ENCODE peak calls at places on chromosomes 4 and X, in seven cellular contexts. One of them, this sample, is unnamed.

GRCh38 chr4:8695237-8696219 is 103.0 kb downstream of the CPZ start:
- DNase-seq in SJSA1: no peak
- DNase-seq in GM23338: no peak
- DNase-seq in fibroblast of lung: no peak
- DNase-seq in lung: no peak
- DNase-seq in kidney: no peak
- DNase-seq in uterus: peak
- DNase-seq in this sample: no peak

GRCh38 chrX:10393899-10394298 is 226.5 kb downstream of the MID1 start:
- DNase-seq in SJSA1: peak
- DNase-seq in fibroblast of lung: no peak
- DNase-seq in kidney: no peak
- DNase-seq in GM23338: no peak
- DNase-seq in lung: no peak
- DNase-seq in uterus: no peak
- DNase-seq in this sample: no peak

GRCh38 chr4:88630756-88631155 is 38.5 kb downstream of the HERC3 start:
- DNase-seq in lung: no peak
- DNase-seq in SJSA1: no peak
- DNase-seq in uterus: no peak
- DNase-seq in fibroblast of lung: peak
- DNase-seq in kidney: no peak
- DNase-seq in GM23338: no peak
- DNase-seq in this sample: no peak

GRCh38 chr4:113869743-113870375 is 108.3 kb upstream of the CAMK2D start:
- DNase-seq in fibroblast of lung: peak
- DNase-seq in kidney: no peak
- DNase-seq in lung: no peak
- DNase-seq in uterus: no peak
- DNase-seq in SJSA1: peak
- DNase-seq in GM23338: no peak
- DNase-seq in this sample: no peak

GRCh38 chr4:77349796-77350195 is 192.8 kb downstream of the CCNG2 start:
- DNase-seq in fibroblast of lung: peak
- DNase-seq in kidney: no peak
- DNase-seq in SJSA1: no peak
- DNase-seq in lung: no peak
- DNase-seq in GM23338: no peak
- DNase-seq in uterus: no peak
- DNase-seq in this sample: no peak

GRCh38 chr4:26131711-26132110 is 189.1 kb upstream of the RBPJ start:
- DNase-seq in uterus: no peak
- DNase-seq in fibroblast of lung: no peak
- DNase-seq in SJSA1: no peak
- DNase-seq in lung: no peak
- DNase-seq in GM23338: no peak
- DNase-seq in kidney: no peak
- DNase-seq in this sample: no peak

GRCh38 chr4:1249148-1249730 is 309 bp upstream of the CTBP1 start:
- DNase-seq in fibroblast of lung: peak
- DNase-seq in SJSA1: peak
- DNase-seq in kidney: peak
- DNase-seq in lung: peak
- DNase-seq in GM23338: peak
- DNase-seq in uterus: peak
- DNase-seq in this sample: peak

GRCh38 chr4:110188113-110188512 is 10.3 kb downstream of the ELOVL6 start:
- DNase-seq in GM23338: no peak
- DNase-seq in fibroblast of lung: no peak
- DNase-seq in SJSA1: no peak
- DNase-seq in kidney: no peak
- DNase-seq in uterus: no peak
- DNase-seq in lung: no peak
- DNase-seq in this sample: no peak

GRCh38 chr4:123235431-123235830 is 161.2 kb upstream of the SPRY1 start:
- DNase-seq in kidney: no peak
- DNase-seq in uterus: no peak
- DNase-seq in SJSA1: peak
- DNase-seq in lung: no peak
- DNase-seq in fibroblast of lung: peak
- DNase-seq in GM23338: no peak
- DNase-seq in this sample: no peak

GRCh38 chr4:108971473-108971872 is 208.6 kb upstream of the ETNPPL start:
- DNase-seq in lung: no peak
- DNase-seq in kidney: no peak
- DNase-seq in SJSA1: no peak
- DNase-seq in GM23338: no peak
- DNase-seq in uterus: no peak
- DNase-seq in fibroblast of lung: no peak
- DNase-seq in this sample: no peak

GRCh38 chr4:83219344-83219990 is 65.1 kb downstream of the COQ2 start:
- DNase-seq in uterus: peak
- DNase-seq in SJSA1: peak
- DNase-seq in fibroblast of lung: peak
- DNase-seq in GM23338: no peak
- DNase-seq in kidney: peak
- DNase-seq in lung: no peak
- DNase-seq in this sample: no peak

GRCh38 chr4:122739174-122739573 is 6.7 kb downstream of the BBS12 start:
- DNase-seq in kidney: no peak
- DNase-seq in GM23338: no peak
- DNase-seq in fibroblast of lung: peak
- DNase-seq in uterus: no peak
- DNase-seq in lung: no peak
- DNase-seq in SJSA1: peak
- DNase-seq in this sample: no peak

GRCh38 chrX:41314204-41314603 is 19.8 kb upstream of the DDX3X start:
- DNase-seq in kidney: no peak
- DNase-seq in fibroblast of lung: no peak
- DNase-seq in uterus: no peak
- DNase-seq in lung: no peak
- DNase-seq in SJSA1: no peak
- DNase-seq in GM23338: no peak
- DNase-seq in this sample: no peak

GRCh38 chr4:176137626-176138025 is 57.8 kb downstream of the SPATA4 start:
- DNase-seq in kidney: no peak
- DNase-seq in fibroblast of lung: peak
- DNase-seq in uterus: no peak
- DNase-seq in SJSA1: no peak
- DNase-seq in lung: no peak
- DNase-seq in GM23338: no peak
- DNase-seq in this sample: no peak

GRCh38 chr4:14379148-14379547 is 623.1 kb upstream of the CPEB2 start:
- DNase-seq in uterus: no peak
- DNase-seq in lung: no peak
- DNase-seq in SJSA1: no peak
- DNase-seq in kidney: no peak
- DNase-seq in GM23338: no peak
- DNase-seq in fibroblast of lung: peak
- DNase-seq in this sample: no peak

GRCh38 chrX:75963774-75964173 is 178.7 kb upstream of the MAGEE2 start:
- DNase-seq in fibroblast of lung: no peak
- DNase-seq in GM23338: no peak
- DNase-seq in lung: no peak
- DNase-seq in SJSA1: no peak
- DNase-seq in uterus: no peak
- DNase-seq in kidney: no peak
- DNase-seq in this sample: no peak

GRCh38 chrX:74452199-74452481 is 30.8 kb downstream of the SLC16A2 start:
- DNase-seq in lung: no peak
- DNase-seq in GM23338: no peak
- DNase-seq in SJSA1: no peak
- DNase-seq in kidney: no peak
- DNase-seq in fibroblast of lung: no peak
- DNase-seq in uterus: no peak
- DNase-seq in this sample: no peak

GRCh38 chr4:183469327-183469726 is 24.9 kb downstream of the CDKN2AIP start:
- DNase-seq in lung: no peak
- DNase-seq in SJSA1: no peak
- DNase-seq in kidney: no peak
- DNase-seq in fibroblast of lung: no peak
- DNase-seq in uterus: no peak
- DNase-seq in GM23338: no peak
- DNase-seq in this sample: no peak
- H3K27ac ChIP-seq in lung: no peak
- H3K27ac ChIP-seq in SJSA1: no peak
- H3K27ac ChIP-seq in kidney: no peak
- H3K27ac ChIP-seq in fibroblast of lung: no peak
- H3K27ac ChIP-seq in uterus: no peak
- H3K27ac ChIP-seq in GM23338: no peak
- H3K27ac ChIP-seq in this sample: no peak

GRCh38 chr4:152161676-152162330 is 374.1 kb downstream of the FBXW7 start:
- DNase-seq in fibroblast of lung: peak
- DNase-seq in uterus: no peak
- DNase-seq in SJSA1: no peak
- DNase-seq in GM23338: no peak
- DNase-seq in kidney: no peak
- DNase-seq in lung: no peak
- DNase-seq in this sample: no peak
- H3K27ac ChIP-seq in fibroblast of lung: no peak
- H3K27ac ChIP-seq in uterus: no peak
- H3K27ac ChIP-seq in SJSA1: no peak
- H3K27ac ChIP-seq in GM23338: no peak
- H3K27ac ChIP-seq in kidney: no peak
- H3K27ac ChIP-seq in lung: no peak
- H3K27ac ChIP-seq in this sample: no peak

DNA sequence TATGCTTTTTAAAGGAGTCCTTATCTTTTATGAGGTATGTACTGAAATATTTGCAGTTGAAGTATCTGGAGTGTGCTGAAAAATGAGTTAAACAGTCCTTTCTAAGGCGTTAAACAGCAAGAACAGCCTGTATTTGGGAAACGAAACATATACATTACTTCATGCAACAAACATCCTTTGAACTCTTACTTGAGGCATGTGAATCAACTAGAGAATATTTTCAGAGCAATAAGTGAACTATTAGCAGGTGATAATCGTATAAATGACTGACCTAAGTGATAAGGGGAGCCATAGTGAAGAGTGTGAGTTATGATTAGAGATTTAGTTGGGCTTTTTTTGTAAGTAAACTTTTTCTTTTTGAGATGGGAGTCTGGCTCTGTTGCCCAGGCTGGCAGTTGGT is 45.9 kb upstream of the RHOH start:
- DNase-seq in kidney: no peak
- DNase-seq in GM23338: no peak
- DNase-seq in fibroblast of lung: peak
- DNase-seq in SJSA1: no peak
- DNase-seq in lung: no peak
- DNase-seq in uterus: no peak
- DNase-seq in this sample: no peak
- H3K27ac ChIP-seq in kidney: no peak
- H3K27ac ChIP-seq in GM23338: no peak
- H3K27ac ChIP-seq in fibroblast of lung: no peak
- H3K27ac ChIP-seq in SJSA1: no peak
- H3K27ac ChIP-seq in lung: no peak
- H3K27ac ChIP-seq in uterus: no peak
- H3K27ac ChIP-seq in this sample: no peak

GRCh38 chr4:154584259-154584658 is 6.3 kb downstream of the FGA start:
- DNase-seq in kidney: no peak
- DNase-seq in uterus: no peak
- DNase-seq in SJSA1: no peak
- DNase-seq in GM23338: no peak
- DNase-seq in lung: no peak
- DNase-seq in fibroblast of lung: no peak
- DNase-seq in this sample: no peak
- H3K27ac ChIP-seq in kidney: no peak
- H3K27ac ChIP-seq in uterus: no peak
- H3K27ac ChIP-seq in SJSA1: no peak
- H3K27ac ChIP-seq in GM23338: no peak
- H3K27ac ChIP-seq in lung: no peak
- H3K27ac ChIP-seq in fibroblast of lung: no peak
- H3K27ac ChIP-seq in this sample: peak

DNA sequence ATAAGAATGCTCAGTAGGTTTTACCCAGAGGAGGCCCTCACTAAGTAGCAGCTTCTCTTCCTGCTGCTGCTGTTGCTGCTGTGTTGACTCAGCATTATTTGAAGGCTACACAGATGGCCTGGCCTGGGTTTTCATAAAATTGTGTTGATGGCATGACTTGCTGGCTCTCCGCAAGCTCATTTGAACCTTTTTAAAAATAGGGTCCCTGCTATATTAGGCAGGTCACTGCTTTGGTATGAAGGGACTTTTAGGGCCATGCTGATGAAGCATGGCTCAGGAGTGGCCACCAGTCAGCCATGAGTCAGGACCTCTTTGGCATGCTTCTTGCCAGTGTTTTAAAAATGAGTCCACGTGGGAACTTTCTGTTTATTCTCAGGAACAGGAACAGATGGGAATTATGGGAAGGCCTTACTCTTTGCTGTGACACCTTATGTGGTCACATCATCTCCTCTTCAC is 128.7 kb downstream of the MID1IP1 start:
- DNase-seq in SJSA1: peak
- DNase-seq in kidney: no peak
- DNase-seq in fibroblast of lung: peak
- DNase-seq in lung: no peak
- DNase-seq in GM23338: no peak
- DNase-seq in uterus: no peak
- DNase-seq in this sample: no peak
- H3K27ac ChIP-seq in SJSA1: no peak
- H3K27ac ChIP-seq in kidney: no peak
- H3K27ac ChIP-seq in fibroblast of lung: peak
- H3K27ac ChIP-seq in lung: no peak
- H3K27ac ChIP-seq in GM23338: no peak
- H3K27ac ChIP-seq in uterus: no peak
- H3K27ac ChIP-seq in this sample: no peak

GRCh38 chrX:38561126-38561868 is at the start of gene TSPAN7:
- DNase-seq in GM23338: peak
- DNase-seq in lung: peak
- DNase-seq in SJSA1: peak
- DNase-seq in uterus: peak
- DNase-seq in kidney: peak
- DNase-seq in fibroblast of lung: peak
- DNase-seq in this sample: peak
- H3K27ac ChIP-seq in GM23338: no peak
- H3K27ac ChIP-seq in lung: peak
- H3K27ac ChIP-seq in SJSA1: no peak
- H3K27ac ChIP-seq in uterus: peak
- H3K27ac ChIP-seq in kidney: no peak
- H3K27ac ChIP-seq in fibroblast of lung: no peak
- H3K27ac ChIP-seq in this sample: peak

This sample was measured in caudate nucleus.